ENCODE peak calls at places on chromosomes 3 and 15, in six cellular contexts. N is LoVo; M is Calu3; S is head of caudate nucleus; X is SW 1271; K is activated CD4-positive, alpha-beta T cell treated with anti-CD3 and anti-CD28 coated beads for 36 hours. B is an unnamed sample.

GRCh38 chr3:111070772-111071256 is 802 bp upstream of the NECTIN3 start:
- DNase-seq in S (no peak), K (peak; percentile 53), X (peak; percentile 76), M (no peak), N (no peak), B (peak; percentile 9)

GRCh38 chr15:38068600-38068999 is 134.2 kb downstream of the TMCO5A start:
- DNase-seq in S (no peak), M (no peak), X (no peak), K (no peak), N (no peak), B (no peak)

GRCh38 chr15:98923159-98923558 is 84.4 kb downstream of the PGPEP1L start:
- DNase-seq in S (no peak), M (no peak), X (no peak), N (no peak), K (no peak), B (no peak)

GRCh38 chr15:60760646-60761504 is 281.9 kb upstream of the ICE2 start:
- DNase-seq in M (no peak), N (no peak), S (no peak), X (no peak), K (peak; percentile 32), B (no peak)

GRCh38 chr3:197026481-197026866 is 3.1 kb downstream of the MELTF start:
- DNase-seq in S (no peak), N (no peak), X (no peak), K (no peak), M (no peak), B (no peak)

GRCh38 chr15:100383302-100384107 is 41.7 kb upstream of the ADAMTS17 start:
- DNase-seq in S (peak; percentile 4), N (no peak), M (peak; percentile 66), K (peak; percentile 26), X (peak; percentile 38), B (no peak)

GRCh38 chr3:61936344-61936937 is 375.1 kb downstream of the PTPRG start:
- DNase-seq in K (peak; percentile 49), N (no peak), X (no peak), M (no peak), S (no peak), B (no peak)

GRCh38 chr3:71117572-71118247 is 465.8 kb downstream of the FOXP1 start:
- DNase-seq in S (no peak), M (no peak), N (no peak), K (peak; percentile 25), X (no peak), B (no peak)

GRCh38 chr3:65291448-65292091 is 603.8 kb upstream of the ADAMTS9 start:
- DNase-seq in K (no peak), M (no peak), S (no peak), N (no peak), X (no peak), B (no peak)

GRCh38 chr3:52525666-52526065 is 8.0 kb downstream of the NT5DC2 start:
- DNase-seq in N (no peak), X (no peak), M (no peak), S (no peak), K (no peak), B (no peak)

B was measured in T1000.